ENCODE peak calls at places on chromosomes 2 and 18, in four cellular contexts. B, P, H and O are unnamed samples.

GRCh38 chr2:74567862-74568261 is 13.3 kb downstream of the DOK1 start:
- DNase-seq in P (no peak), H (peak; percentile 64), B (no peak), O (no peak)

GRCh38 chr2:217746741-217747287 is 256.0 kb downstream of the TNS1 start:
- DNase-seq in H (no peak), B (no peak), P (no peak), O (no peak)

GRCh38 chr2:8009010-8009597 is 672.8 kb upstream of the ID2 start:
- DNase-seq in B (no peak), P (no peak), H (peak; percentile 47), O (no peak)

GRCh38 chr2:67054725-67055124 is 342.4 kb upstream of the ETAA1 start:
- DNase-seq in P (no peak), H (no peak), B (no peak), O (no peak)

GRCh38 chr2:12684471-12684936 is 32.2 kb upstream of the TRIB2 start:
- DNase-seq in B (no peak), P (no peak), H (peak; percentile 92), O (no peak)

GRCh38 chr2:181106789-181107418 is 126.5 kb downstream of the UBE2E3 start:
- DNase-seq in H (peak; percentile 88), P (peak; percentile 73), B (peak; percentile 43), O (no peak)

GRCh38 chr2:33023732-33024301 is 77.1 kb downstream of the LTBP1 start:
- DNase-seq in P (no peak), H (no peak), B (no peak), O (no peak)

GRCh38 chr18:2982452-2983172 is 30.3 kb downstream of the LPIN2 start:
- DNase-seq in B (peak; percentile 30), P (no peak), H (no peak), O (no peak)

GRCh38 chr2:117232305-117232704 is 582.2 kb upstream of the DDX18 start:
- DNase-seq in B (no peak), P (no peak), H (no peak), O (no peak)

GRCh38 chr2:79716266-79716665 is 203.4 kb downstream of the CTNNA2 start:
- DNase-seq in H (no peak), B (no peak), P (no peak), O (no peak)

GRCh38 chr18:37179384-37179783 is 350.5 kb downstream of the KIAA1328 start:
- DNase-seq in B (no peak), H (no peak), P (no peak), O (no peak)

GRCh38 chr18:48831113-48831759 is 119.5 kb downstream of the SMAD7 start:
- DNase-seq in H (no peak), B (no peak), P (no peak), O (no peak)

GRCh38 chr2:167187910-167188595 is 299.8 kb downstream of the XIRP2 start:
- DNase-seq in P (no peak), H (no peak), B (no peak), O (no peak)

GRCh38 chr2:54626884-54627283 is 96.6 kb upstream of the EML6 start:
- DNase-seq in B (no peak), H (no peak), P (no peak), O (no peak)

GRCh38 chr2:239319261-239319661 is 81.6 kb downstream of the HDAC4 start:
- DNase-seq in P (no peak), B (peak; percentile 26), H (peak; percentile 69), O (no peak)

GRCh38 chr2:111139637-111140317 is 19.1 kb downstream of the BCL2L11 start:
- DNase-seq in B (no peak), P (no peak), H (peak; percentile 92), O (no peak)

GRCh38 chr2:154963509-154963908 is 265.0 kb downstream of the KCNJ3 start:
- DNase-seq in H (no peak), B (no peak), P (no peak), O (no peak)

GRCh38 chr18:24514439-24514838 is 54.0 kb downstream of the HRH4 start:
- DNase-seq in P (peak; percentile 84), B (peak; percentile 54), H (peak; percentile 79), O (peak; percentile 60)

DNA sequence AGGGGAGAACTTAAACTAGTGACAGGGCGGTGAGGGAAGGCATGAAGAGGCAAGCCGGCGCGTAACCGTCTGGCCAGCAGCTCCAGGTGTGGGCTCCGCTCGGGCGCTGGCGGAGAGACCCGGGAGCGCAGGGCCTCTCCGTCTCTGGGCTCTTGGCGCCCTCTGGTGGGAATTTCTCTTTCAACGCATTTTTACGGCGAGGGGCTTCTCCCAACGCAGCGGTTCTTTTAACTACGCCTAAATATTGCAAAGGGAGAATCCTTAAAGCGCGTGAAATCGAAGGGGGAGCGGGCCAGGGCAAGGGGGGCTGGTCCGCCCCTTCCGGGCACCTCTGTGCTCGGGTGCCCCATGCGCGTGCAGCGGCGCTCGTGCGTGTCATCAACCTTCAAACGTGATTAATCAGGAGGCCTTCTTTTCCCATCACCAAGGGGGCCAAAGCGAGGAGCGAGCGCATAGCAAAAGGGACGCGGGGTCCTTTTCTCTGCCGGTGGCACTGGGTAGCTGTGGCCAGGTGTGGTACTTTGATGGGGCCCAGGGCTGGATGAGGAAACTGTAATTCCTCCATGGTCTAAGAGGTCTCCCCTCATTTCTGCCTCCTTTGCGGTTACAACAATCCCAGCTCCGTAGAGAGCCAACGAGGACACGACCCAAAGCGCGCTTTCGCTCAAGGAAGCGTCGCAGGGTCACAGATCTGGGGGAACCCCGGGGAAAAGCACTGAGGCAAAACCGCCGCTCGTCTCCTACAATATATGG is 765 bp upstream of the GAD1 start:
- DNase-seq in B (peak; percentile 80), H (peak; percentile 82), P (peak; percentile 57), O (peak; percentile 50)
- H2AFZ ChIP-seq in B (peak overlapping the region; percentile 70), H (peak overlapping the region; percentile 99), P (peak overlapping the region; percentile 99), O (no peak overlapping the region)

GRCh38 chr2:128640847-128641360 is 322.2 kb upstream of the HS6ST1 start:
- DNase-seq in H (no peak), P (no peak), B (no peak), O (no peak)
- H3K9me2 ChIP-seq in H (no peaks in the 10 kb centered on the region), P (no peaks in the 10 kb centered on the region), B (no peaks in the 10 kb centered on the region), O (no peaks in the 10 kb centered on the region)

GRCh38 chr2:42333579-42333978 is 27.4 kb downstream of the COX7A2L start:
- DNase-seq in B (no peak), P (no peak), H (no peak), O (no peak)

GRCh38 chr2:42334220-42334619 is 26.8 kb downstream of the COX7A2L start:
- DNase-seq in B (no peak), P (no peak), H (no peak), O (no peak)

GRCh38 chr2:42329779-42330178 is 31.2 kb downstream of the COX7A2L start:
- DNase-seq in H (no peak), B (no peak), P (no peak), O (no peak)

GRCh38 chr2:42332575-42332974 is 28.4 kb downstream of the COX7A2L start:
- DNase-seq in P (no peak), B (no peak), H (no peak), O (no peak)

DNA sequence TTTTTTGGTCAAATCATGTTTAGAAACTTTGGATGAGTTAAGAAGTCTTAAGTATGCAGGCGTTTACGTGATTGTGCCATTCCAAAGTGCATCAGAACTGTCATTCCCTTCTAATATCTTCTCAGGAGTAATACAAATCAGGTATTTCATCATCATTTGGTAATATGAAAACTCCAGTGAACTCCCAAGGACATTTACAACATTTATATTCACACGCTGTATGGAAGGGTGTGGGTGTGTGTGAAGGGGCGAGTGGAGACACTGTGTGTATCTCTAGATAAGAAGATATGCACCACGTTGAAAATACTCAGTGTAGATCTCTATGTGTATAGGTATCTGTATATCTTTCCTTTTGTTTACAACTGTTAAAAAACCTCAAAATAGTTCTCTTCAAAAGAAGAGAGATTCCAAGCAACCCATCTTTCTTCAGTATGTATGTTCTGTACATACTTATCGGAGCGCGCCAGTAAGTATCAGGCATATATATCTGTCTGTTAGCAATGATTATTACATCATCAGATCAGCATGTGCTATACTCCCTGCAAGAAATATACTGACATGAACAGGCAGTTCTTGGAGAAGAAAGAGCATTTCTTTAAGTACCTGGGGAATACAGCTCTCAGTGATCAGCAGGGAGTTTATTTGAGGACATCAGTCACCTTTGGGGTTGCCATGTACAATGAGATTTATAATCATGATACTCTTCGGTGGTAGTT is 29.3 kb downstream of the COX7A2L start:
- DNase-seq in P (no peak), B (no peak), H (no peak), O (no peak)
- H2AFZ ChIP-seq in P (no peak overlapping the region), B (no peak overlapping the region), H (no peak overlapping the region), O (no peak overlapping the region)

GRCh38 chr2:128637481-128638155 is 318.9 kb upstream of the HS6ST1 start:
- DNase-seq in B (no peak), P (no peak), H (no peak), O (no peak)

GRCh38 chr2:128639693-128640092 is 321.0 kb upstream of the HS6ST1 start:
- DNase-seq in P (no peak), B (no peak), H (no peak), O (no peak)

GRCh38 chr2:128638741-128639477 is 320.2 kb upstream of the HS6ST1 start:
- DNase-seq in P (no peak), B (no peak), H (no peak), O (no peak)

GRCh38 chr2:128636802-128637147 is 318.1 kb upstream of the HS6ST1 start:
- DNase-seq in P (no peak), H (no peak), B (no peak), O (no peak)

DNA sequence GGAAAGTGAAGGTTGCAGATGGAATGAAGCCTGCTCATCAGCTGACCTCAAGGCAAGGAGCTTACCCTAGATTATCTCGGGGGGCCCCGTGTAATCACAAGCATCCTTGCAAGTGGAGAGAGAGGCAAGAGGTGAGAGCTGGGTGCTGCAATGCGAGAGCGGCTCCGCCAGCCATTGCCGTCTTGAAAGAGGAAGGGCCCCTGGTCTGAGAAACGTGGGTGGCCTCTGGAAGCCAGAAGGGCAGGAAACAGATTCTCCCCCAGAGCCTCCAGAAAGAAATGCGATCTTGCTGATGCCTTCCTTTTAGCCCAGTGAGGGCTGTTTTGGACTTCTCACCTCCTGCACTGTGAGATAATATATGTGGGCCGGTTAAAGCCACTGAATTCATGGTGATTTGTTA is 319.6 kb upstream of the HS6ST1 start:
- DNase-seq in H (no peak), P (no peak), B (no peak), O (no peak)
- H3K9me2 ChIP-seq in H (no peaks in the 10 kb centered on the region), P (no peaks in the 10 kb centered on the region), B (no peaks in the 10 kb centered on the region), O (no peaks in the 10 kb centered on the region)

DNA sequence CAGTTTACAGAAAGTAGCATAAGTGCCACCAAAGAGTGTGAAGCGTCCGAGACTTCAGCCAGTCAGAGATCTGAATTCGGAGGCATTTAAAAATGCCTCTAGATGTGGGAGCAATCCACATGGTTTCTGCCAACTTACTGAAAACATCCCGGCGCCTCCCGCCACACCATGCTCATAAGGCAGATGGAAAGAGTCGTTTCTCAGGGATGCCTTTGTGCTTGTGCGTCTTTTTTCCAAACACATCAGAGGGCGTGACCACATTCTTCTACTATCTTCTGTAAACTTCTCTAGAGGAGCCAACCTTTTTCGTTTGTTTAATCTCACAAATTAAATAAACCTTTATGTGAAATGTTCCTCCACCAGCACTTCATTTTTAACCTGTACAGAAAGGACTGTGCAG is 88.8 kb downstream of the NRP2 start:
- DNase-seq in P (no peak), H (peak; percentile 10), B (no peak), O (no peak)
- H2AFZ ChIP-seq in P (no peak overlapping the region), H (no peak overlapping the region), B (no peak overlapping the region), O (no peak overlapping the region)